ENCODE peak calls at places on chromosomes 5 and 9, in ten cellular contexts. L, R, G, D, N, I, S, Q, A and U are unnamed samples.

GRCh38 chr9:136147890-136148714 is 29.4 kb upstream of the TMEM250 start:
- DNase-seq in L (no peak), R (no peak), G (no peak), D (no peak), N (no peak), I (no peak), S (peak; percentile 91), Q (no peak), A (no peak), U (peak; percentile 65)

GRCh38 chr5:21784487-21784886 is 1068.7 kb downstream of the CDH12 start:
- DNase-seq in L (no peak), R (no peak), G (no peak), D (no peak), N (no peak), I (no peak), S (no peak), Q (no peak), A (no peak), U (no peak)

GRCh38 chr5:126732716-126733115 is 44.2 kb upstream of the LMNB1 start:
- DNase-seq in L (no peak), R (peak; percentile 47), G (no peak), D (no peak), N (no peak), I (no peak), S (no peak), Q (no peak), A (no peak), U (peak; percentile 29)

GRCh38 chr9:87830446-87830845 is 52.2 kb upstream of the SPATA31E1 start:
- DNase-seq in L (no peak), R (no peak), G (no peak), D (no peak), N (no peak), I (no peak), S (no peak), Q (no peak), A (no peak), U (no peak)

GRCh38 chr5:112329429-112330090 is 89.5 kb downstream of the EPB41L4A start:
- DNase-seq in L (no peak), R (no peak), G (no peak), D (no peak), N (no peak), I (no peak), S (no peak), Q (no peak), A (no peak), U (peak; percentile 8)

GRCh38 chr9:74573792-74574191 is 76.7 kb downstream of the RORB start:
- DNase-seq in L (no peak), R (no peak), G (peak; percentile 33), D (no peak), N (no peak), I (peak; percentile 77), S (peak; percentile 85), Q (no peak), A (no peak), U (no peak)

GRCh38 chr5:9502864-9503263 is 43.0 kb downstream of the SEMA5A start:
- DNase-seq in L (no peak), R (no peak), G (no peak), D (no peak), N (no peak), I (no peak), S (no peak), Q (no peak), A (no peak), U (no peak)

GRCh38 chr9:124222918-124223720 is 34.6 kb upstream of the NEK6 start:
- DNase-seq in L (peak; percentile 32), R (peak; percentile 48), G (peak; percentile 77), D (peak; percentile 23), N (peak; percentile 72), I (peak; percentile 56), S (peak; percentile 27), Q (peak; percentile 40), A (peak; percentile 87), U (peak; percentile 92)

GRCh38 chr9:15421532-15421931 is 1.1 kb upstream of the SNAPC3 start:
- DNase-seq in L (no peak), R (no peak), G (no peak), D (no peak), N (no peak), I (no peak), S (peak; percentile 76), Q (no peak), A (no peak), U (peak; percentile 40)

GRCh38 chr9:5140151-5140550 is 45.3 kb downstream of the INSL6 start:
- DNase-seq in L (no peak), R (no peak), G (no peak), D (peak; percentile 43), N (no peak), I (no peak), S (no peak), Q (no peak), A (no peak), U (no peak)

GRCh38 chr5:68378204-68378830 is 162.8 kb downstream of the PIK3R1 start:
- DNase-seq in L (no peak), R (no peak), G (no peak), D (no peak), N (no peak), I (no peak), S (no peak), Q (no peak), A (no peak), U (no peak)